ENCODE peak calls at places on chromosomes 11 and 22, in ten cellular contexts. Y, Q, M, G, X, I, R, S, O and K are unnamed samples.

GRCh38 chr22:24564376-24565058 is 8.7 kb downstream of the SNRPD3 start:
- DNase-seq in Y (no peak), Q (no peak), M (no peak), G (no peak), X (no peak), I (no peak), R (peak; percentile 78), S (no peak), O (no peak), K (no peak)

GRCh38 chr11:29214833-29215232 is 802.0 kb downstream of the KCNA4 start:
- DNase-seq in Y (peak; percentile 3), Q (no peak), M (no peak), G (no peak), X (no peak), I (no peak), R (peak; percentile 73), S (no peak), O (peak; percentile 76), K (no peak)

GRCh38 chr11:76588455-76589325 is 81.9 kb downstream of the LRRC32 start:
- DNase-seq in Y (peak; percentile 37), Q (no peak), M (no peak), G (no peak), X (no peak), I (no peak), R (peak; percentile 82), S (no peak), O (peak; percentile 25), K (no peak)

GRCh38 chr11:69923196-69923595 is 104.0 kb upstream of the FGF3 start:
- DNase-seq in Y (no peak), Q (no peak), M (no peak), G (no peak), X (no peak), I (no peak), R (no peak), S (no peak), O (no peak), K (no peak)

GRCh38 chr11:22459053-22459452 is 120.9 kb downstream of the SLC17A6 start:
- DNase-seq in Y (peak; percentile 39), Q (no peak), M (peak; percentile 1), G (peak; percentile 84), X (no peak), I (no peak), R (peak; percentile 90), S (no peak), O (peak; percentile 79), K (no peak)

GRCh38 chr11:73416711-73417265 is 40.6 kb downstream of the RELT start:
- DNase-seq in Y (peak; percentile 72), Q (no peak), M (no peak), G (peak; percentile 68), X (no peak), I (no peak), R (no peak), S (no peak), O (peak; percentile 39), K (no peak)

GRCh38 chr11:128523616-128524015 is 63.7 kb downstream of the ETS1 start:
- DNase-seq in Y (peak; percentile 50), Q (no peak), M (no peak), G (peak; percentile 71), X (no peak), I (no peak), R (no peak), S (no peak), O (peak; percentile 76), K (no peak)

GRCh38 chr22:50250555-50251471 is at the start of gene HDAC10:
- DNase-seq in Y (peak; percentile 83), Q (peak; percentile 64), M (peak; percentile 75), G (peak; percentile 81), X (peak; percentile 96), I (peak; percentile 78), R (peak; percentile 86), S (no peak), O (peak; percentile 74), K (peak; percentile 94)

GRCh38 chr11:68661697-68662603 is 22.4 kb upstream of the GAL start:
- DNase-seq in Y (no peak), Q (no peak), M (no peak), G (no peak), X (no peak), I (no peak), R (peak; percentile 39), S (no peak), O (peak; percentile 25), K (no peak)

GRCh38 chr11:68279676-68280075 is 7.9 kb upstream of the C11orf24 start:
- DNase-seq in Y (no peak), Q (no peak), M (no peak), G (no peak), X (no peak), I (no peak), R (no peak), S (no peak), O (no peak), K (no peak)

GRCh38 chr22:48306785-48307570 is 1520.7 kb downstream of the BRD1 start:
- DNase-seq in Y (no peak), Q (no peak), M (no peak), G (no peak), X (no peak), I (no peak), R (no peak), S (no peak), O (no peak), K (no peak)

GRCh38 chr11:18802381-18803257 is 11.0 kb upstream of the PTPN5 start:
- DNase-seq in Y (peak; percentile 71), Q (no peak), M (peak; percentile 84), G (peak; percentile 67), X (peak; percentile 56), I (peak; percentile 29), R (peak; percentile 80), S (peak; percentile 32), O (peak; percentile 71), K (no peak)

GRCh38 chr11:11149671-11150459 is 203.2 kb downstream of the CSNK2A3 start:
- DNase-seq in Y (no peak), Q (peak; percentile 82), M (no peak), G (no peak), X (no peak), I (no peak), R (no peak), S (no peak), O (no peak), K (no peak)

GRCh38 chr11:76783901-76784813 is 1.0 kb downstream of the TSKU start:
- DNase-seq in Y (peak; percentile 75), Q (no peak), M (peak; percentile 79), G (peak; percentile 64), X (no peak), I (no peak), R (peak; percentile 90), S (no peak), O (peak; percentile 84), K (no peak)

GRCh38 chr11:17760102-17761029 is 25.8 kb downstream of the KCNC1 start:
- DNase-seq in Y (peak; percentile 40), Q (no peak), M (peak; percentile 83), G (peak; percentile 52), X (peak; percentile 78), I (peak; percentile 63), R (peak; percentile 43), S (no peak), O (peak; percentile 39), K (peak; percentile 54)

GRCh38 chr11:103317118-103317517 is 207.9 kb downstream of the DYNC2H1 start:
- DNase-seq in Y (peak; percentile 31), Q (no peak), M (no peak), G (peak; percentile 30), X (no peak), I (no peak), R (peak; percentile 49), S (no peak), O (peak; percentile 38), K (no peak)

GRCh38 chr11:19164230-19164855 is 37.4 kb downstream of the CSRP3 start:
- DNase-seq in Y (no peak), Q (no peak), M (no peak), G (no peak), X (no peak), I (no peak), R (no peak), S (no peak), O (no peak), K (no peak)

GRCh38 chr11:102436546-102436945 is 16.0 kb downstream of the TMEM123 start:
- DNase-seq in Y (peak; percentile 82), Q (no peak), M (no peak), G (peak; percentile 37), X (no peak), I (no peak), R (peak; percentile 34), S (no peak), O (peak; percentile 70), K (no peak)

GRCh38 chr11:132158696-132159095 is 788.3 kb downstream of the NTM start:
- DNase-seq in Y (peak; percentile 20), Q (no peak), M (no peak), G (no peak), X (no peak), I (no peak), R (peak; percentile 19), S (no peak), O (peak; percentile 40), K (no peak)

GRCh38 chr11:25981998-25982397 is 349.9 kb upstream of the ANO3 start:
- DNase-seq in Y (peak; percentile 59), Q (no peak), M (peak; percentile 81), G (peak; percentile 79), X (peak; percentile 10), I (peak; percentile 26), R (peak; percentile 63), S (peak; percentile 61), O (peak; percentile 77), K (no peak)

GRCh38 chr22:36052505-36052941 is 23.9 kb upstream of the RBFOX2 start:
- DNase-seq in Y (peak; percentile 87), Q (no peak), M (peak; percentile 80), G (peak; percentile 63), X (no peak), I (no peak), R (peak; percentile 65), S (no peak), O (peak; percentile 57), K (no peak)

GRCh38 chr11:62444271-62444833 is 25.5 kb downstream of the SCGB1A1 start:
- DNase-seq in Y (peak; percentile 84), Q (no peak), M (no peak), G (peak; percentile 62), X (peak; percentile 61), I (no peak), R (peak; percentile 44), S (peak; percentile 71), O (peak; percentile 75), K (peak; percentile 49)

GRCh38 chr11:88454881-88455280 is 117.3 kb upstream of the CTSC start:
- DNase-seq in Y (peak; percentile 25), Q (no peak), M (no peak), G (peak; percentile 79), X (no peak), I (no peak), R (peak; percentile 7), S (no peak), O (peak; percentile 75), K (no peak)

GRCh38 chr11:35009191-35009940 is 92.9 kb downstream of the PDHX start:
- DNase-seq in Y (peak; percentile 90), Q (no peak), M (peak; percentile 94), G (peak; percentile 66), X (no peak), I (peak; percentile 62), R (peak; percentile 76), S (no peak), O (peak; percentile 74), K (no peak)

GRCh38 chr11:10847960-10848860 is 9.6 kb downstream of the ZBED5 start:
- DNase-seq in Y (no peak), Q (no peak), M (no peak), G (no peak), X (no peak), I (no peak), R (no peak), S (no peak), O (no peak), K (no peak)

GRCh38 chr11:104650234-104650633 is 248.0 kb downstream of the CASP12 start:
- DNase-seq in Y (no peak), Q (no peak), M (no peak), G (no peak), X (no peak), I (peak; percentile 29), R (no peak), S (no peak), O (no peak), K (no peak)

GRCh38 chr22:20430641-20431519 is 6.7 kb downstream of the SCARF2 start:
- DNase-seq in Y (no peak), Q (peak; percentile 24), M (peak; percentile 72), G (no peak), X (peak; percentile 75), I (peak; percentile 73), R (peak; percentile 38), S (no peak), O (no peak), K (no peak)

GRCh38 chr11:504053-504993 is 2.7 kb downstream of the RNH1 start:
- DNase-seq in Y (peak; percentile 54), Q (no peak), M (no peak), G (peak; percentile 66), X (peak; percentile 69), I (no peak), R (peak; percentile 72), S (no peak), O (no peak), K (peak; percentile 66)